ENCODE peak calls at places on chromosome 11, in ten cellular contexts. Q, I, Z, X, M, A, K, T, S and H are unnamed samples.
A peak's percentile ranks its signal among the peaks of the same experiment; 100 is the strongest.

GRCh38 chr11:38491986-38492385 is 1894.0 kb upstream of the RAG2 start:
- DNase-seq in Q (no peak), I (no peak), Z (no peak), X (no peak), M (no peak), A (no peak), K (no peak), T (no peak), S (no peak), H (no peak)

GRCh38 chr11:126284829-126285228 is 1.9 kb downstream of the TIRAP start:
- DNase-seq in Q (peak; percentile 88), I (peak; percentile 68), Z (peak; percentile 86), X (peak; percentile 70), M (peak; percentile 45), A (peak; percentile 28), K (no peak), T (peak; percentile 96), S (peak; percentile 73), H (peak; percentile 75)

GRCh38 chr11:118222437-118222836 is 2.4 kb downstream of the JAML start:
- DNase-seq in Q (no peak), I (no peak), Z (no peak), X (no peak), M (no peak), A (no peak), K (no peak), T (no peak), S (no peak), H (no peak)

GRCh38 chr11:8313504-8314090 is 49.9 kb upstream of the LMO1 start:
- DNase-seq in Q (no peak), I (no peak), Z (no peak), X (no peak), M (no peak), A (no peak), K (no peak), T (no peak), S (no peak), H (no peak)

GRCh38 chr11:70397336-70397982 is 870 bp upstream of the CTTN start:
- DNase-seq in Q (no peak), I (no peak), Z (no peak), X (no peak), M (peak; percentile 40), A (peak; percentile 70), K (no peak), T (peak; percentile 51), S (no peak), H (no peak)

GRCh38 chr11:762421-763072 is 14.7 kb downstream of the GATD1 start:
- DNase-seq in Q (peak; percentile 16), I (peak; percentile 36), Z (no peak), X (peak; percentile 57), M (peak; percentile 66), A (no peak), K (no peak), T (peak; percentile 96), S (peak; percentile 83), H (no peak)

GRCh38 chr11:66970808-66971442 is 4.2 kb upstream of the C11orf86 start:
- DNase-seq in Q (peak; percentile 9), I (peak; percentile 77), Z (peak; percentile 100), X (peak; percentile 100), M (peak; percentile 93), A (no peak), K (no peak), T (peak; percentile 99), S (peak; percentile 72), H (peak; percentile 25)

GRCh38 chr11:62238151-62238550 is 3.9 kb upstream of the SCGB1D2 start:
- DNase-seq in Q (no peak), I (no peak), Z (no peak), X (no peak), M (no peak), A (no peak), K (no peak), T (no peak), S (no peak), H (no peak)

GRCh38 chr11:27357250-27357649 is 5.8 kb downstream of the CCDC34 start:
- DNase-seq in Q (no peak), I (no peak), Z (no peak), X (no peak), M (no peak), A (peak; percentile 76), K (no peak), T (no peak), S (no peak), H (no peak)

GRCh38 chr11:117366183-117366582 is 38.5 kb downstream of the CEP164 start:
- DNase-seq in Q (no peak), I (no peak), Z (no peak), X (no peak), M (no peak), A (no peak), K (no peak), T (no peak), S (no peak), H (no peak)

GRCh38 chr11:73072935-73073481 is 69.1 kb downstream of the FCHSD2 start:
- DNase-seq in Q (no peak), I (no peak), Z (no peak), X (no peak), M (no peak), A (no peak), K (no peak), T (peak; percentile 4), S (peak; percentile 21), H (no peak)

GRCh38 chr11:108693852-108694251 is 29.0 kb downstream of the DDX10 start:
- DNase-seq in Q (no peak), I (no peak), Z (no peak), X (no peak), M (no peak), A (no peak), K (no peak), T (peak; percentile 76), S (no peak), H (no peak)

GRCh38 chr11:59992420-59992819 is 24.6 kb upstream of the OOSP4B start:
- DNase-seq in Q (no peak), I (no peak), Z (no peak), X (no peak), M (no peak), A (no peak), K (no peak), T (no peak), S (no peak), H (no peak)

GRCh38 chr11:2310786-2311455 is 9.1 kb downstream of the TSPAN32 start:
- DNase-seq in Q (no peak), I (no peak), Z (no peak), X (no peak), M (no peak), A (no peak), K (no peak), T (no peak), S (no peak), H (no peak)

GRCh38 chr11:44005076-44005800 is 42.5 kb upstream of the ACCSL start:
- DNase-seq in Q (no peak), I (no peak), Z (no peak), X (no peak), M (no peak), A (peak; percentile 58), K (no peak), T (no peak), S (no peak), H (peak; percentile 22)

GRCh38 chr11:27558401-27558800 is 51.8 kb upstream of the LIN7C start:
- DNase-seq in Q (no peak), I (no peak), Z (no peak), X (no peak), M (no peak), A (no peak), K (no peak), T (no peak), S (no peak), H (no peak)

GRCh38 chr11:18540207-18541009 is 13.7 kb upstream of the TSG101 start:
- DNase-seq in Q (no peak), I (no peak), Z (no peak), X (no peak), M (peak; percentile 17), A (peak; percentile 47), K (no peak), T (no peak), S (no peak), H (no peak)

GRCh38 chr11:74926304-74927030 is 22.4 kb downstream of the XRRA1 start:
- DNase-seq in Q (no peak), I (no peak), Z (no peak), X (peak; percentile 57), M (no peak), A (no peak), K (no peak), T (peak; percentile 65), S (no peak), H (no peak)

GRCh38 chr11:7204778-7205177 is 46.9 kb upstream of the SYT9 start:
- DNase-seq in Q (no peak), I (no peak), Z (peak; percentile 69), X (no peak), M (no peak), A (no peak), K (no peak), T (peak; percentile 78), S (no peak), H (no peak)

GRCh38 chr11:123159146-123159857 is 35.7 kb downstream of the CLMP start:
- DNase-seq in Q (no peak), I (no peak), Z (no peak), X (no peak), M (no peak), A (no peak), K (no peak), T (no peak), S (no peak), H (no peak)

GRCh38 chr11:36774603-36775002 is 176.6 kb upstream of the RAG2 start:
- DNase-seq in Q (no peak), I (peak; percentile 26), Z (no peak), X (peak; percentile 13), M (no peak), A (no peak), K (no peak), T (peak; percentile 35), S (no peak), H (no peak)

GRCh38 chr11:121656333-121657090 is 203.7 kb upstream of the SORL1-AS1 start:
- DNase-seq in Q (no peak), I (no peak), Z (no peak), X (no peak), M (peak; percentile 11), A (peak; percentile 69), K (no peak), T (no peak), S (no peak), H (no peak)

GRCh38 chr11:133800666-133801065 is 44.6 kb downstream of the SPATA19 start:
- DNase-seq in Q (no peak), I (no peak), Z (no peak), X (no peak), M (no peak), A (no peak), K (no peak), T (no peak), S (no peak), H (no peak)

GRCh38 chr11:2885017-2885675 is 429 bp downstream of the CDKN1C start:
- DNase-seq in Q (peak; percentile 27), I (peak; percentile 45), Z (no peak), X (no peak), M (peak; percentile 53), A (peak; percentile 35), K (peak; percentile 54), T (peak; percentile 50), S (peak; percentile 60), H (peak; percentile 58)

GRCh38 chr11:69807416-69807815 is 11.8 kb downstream of the FGF3 start:
- DNase-seq in Q (no peak), I (no peak), Z (no peak), X (no peak), M (no peak), A (no peak), K (no peak), T (no peak), S (peak; percentile 75), H (no peak)

GRCh38 chr11:72678524-72678923 is 4.3 kb upstream of the PDE2A start:
- DNase-seq in Q (no peak), I (no peak), Z (no peak), X (no peak), M (no peak), A (no peak), K (no peak), T (no peak), S (no peak), H (no peak)

GRCh38 chr11:83410605-83411565 is 124.7 kb upstream of the CCDC90B start:
- DNase-seq in Q (no peak), I (no peak), Z (no peak), X (no peak), M (no peak), A (no peak), K (no peak), T (no peak), S (no peak), H (no peak)

GRCh38 chr11:14322510-14322909 is 36.5 kb downstream of the RRAS2 start:
- DNase-seq in Q (no peak), I (no peak), Z (no peak), X (no peak), M (no peak), A (no peak), K (no peak), T (no peak), S (no peak), H (no peak)